ENCODE peak calls at places on chromosomes 13 and 19, in five cellular contexts. D is dorsolateral prefrontal cortex; L is activated CD8-positive, alpha-beta memory T cell treated with anti-CD3 and anti-CD28 coated beads, Interleukin-2, amount 50 U/mL, for 4 hours; K is T-helper 1 cell; G is PC-3. V is an unnamed sample.
A peak's percentile ranks its signal among the peaks of the same experiment; 100 is the strongest.

GRCh38 chr13:106471957-106472543 is 63.4 kb downstream of the EFNB2 start:
- DNase-seq in D (no peak), L (no peak), K (no peak), G (peak; percentile 92), V (no peak)

GRCh38 chr19:36152061-36152885 is at the start of gene COX7A1:
- DNase-seq in D (no peak), L (no peak), K (no peak), G (no peak), V (no peak)

GRCh38 chr13:107351305-107351704 is 783.4 kb upstream of the ARGLU1 start:
- DNase-seq in D (no peak), L (no peak), K (no peak), G (no peak), V (no peak)

GRCh38 chr13:44976949-44977583 is 12.2 kb downstream of the NUFIP1 start:
- DNase-seq in D (no peak), L (no peak), K (no peak), G (no peak), V (no peak)

GRCh38 chr13:94435604-94436226 is 43.8 kb downstream of the DCT start:
- DNase-seq in D (no peak), L (no peak), K (no peak), G (peak; percentile 71), V (no peak)

GRCh38 chr13:46668302-46668720 is 115.3 kb downstream of the LRCH1 start:
- DNase-seq in D (peak; percentile 36), L (no peak), K (no peak), G (peak; percentile 62), V (no peak)

GRCh38 chr13:99282264-99283231 is 24.4 kb upstream of the GPR18 start:
- DNase-seq in D (no peak), L (no peak), K (no peak), G (no peak), V (no peak)

GRCh38 chr19:55585658-55586339 is 5.2 kb upstream of the ZNF579 start:
- DNase-seq in D (peak; percentile 61), L (peak; percentile 53), K (peak; percentile 30), G (no peak), V (peak; percentile 38)

GRCh38 chr13:93466502-93467036 is 240.0 kb downstream of the GPC6 start:
- DNase-seq in D (no peak), L (no peak), K (no peak), G (no peak), V (no peak)

GRCh38 chr13:113917523-113918371 is 53.9 kb upstream of the GAS6 start:
- DNase-seq in D (peak; percentile 14), L (peak; percentile 8), K (no peak), G (no peak), V (no peak)

GRCh38 chr13:32261567-32261966 is 53.6 kb downstream of the ZAR1L start:
- DNase-seq in D (peak; percentile 46), L (no peak), K (no peak), G (peak; percentile 57), V (no peak)

GRCh38 chr19:38656171-38656981 is 8.9 kb downstream of the ACTN4 start:
- DNase-seq in D (no peak), L (peak; percentile 37), K (peak; percentile 40), G (peak; percentile 32), V (no peak)

GRCh38 chr19:41993612-41994483 is at the start of gene ATP1A3:
- DNase-seq in D (no peak), L (peak; percentile 68), K (peak; percentile 40), G (peak; percentile 57), V (peak; percentile 45)

GRCh38 chr19:33558846-33559245 is 37.3 kb upstream of the PEPD start:
- DNase-seq in D (no peak), L (no peak), K (no peak), G (no peak), V (no peak)

GRCh38 chr19:1324792-1325567 is 39.3 kb downstream of the EFNA2 start:
- DNase-seq in D (peak; percentile 63), L (peak; percentile 40), K (no peak), G (peak; percentile 63), V (no peak)

GRCh38 chr13:94309997-94310842 is 169.3 kb downstream of the DCT start:
- DNase-seq in D (no peak), L (no peak), K (no peak), G (peak; percentile 79), V (no peak)

GRCh38 chr13:100334209-100334608 is 245.3 kb downstream of the PCCA start:
- DNase-seq in D (no peak), L (no peak), K (no peak), G (no peak), V (no peak)

GRCh38 chr19:35088514-35088913 is 27.1 kb upstream of the FXYD3 start:
- DNase-seq in D (no peak), L (no peak), K (no peak), G (peak; percentile 55), V (no peak)

V was measured in T-cell.